ENCODE peak calls at places on chromosomes 4 and X, in seven cellular contexts. One of them, this sample, is unnamed.

GRCh38 chrX:108699368-108699767 is 37.0 kb downstream of the IRS4 start:
- DNase-seq in H9: no peak
- DNase-seq in H1: no peak
- DNase-seq in trophoblast cell: no peak
- DNase-seq in mesenchymal stem cell: peak
- DNase-seq in IMR-90: peak
- DNase-seq in neuronal stem cell: peak
- DNase-seq in this sample: peak

GRCh38 chr4:83516042-83516772 is 19.7 kb upstream of the GPAT3 start:
- DNase-seq in H9: no peak
- DNase-seq in IMR-90: peak
- DNase-seq in mesenchymal stem cell: peak
- DNase-seq in trophoblast cell: peak
- DNase-seq in neuronal stem cell: no peak
- DNase-seq in H1: no peak
- DNase-seq in this sample: no peak

GRCh38 chrX:106862972-106863688 is 40.0 kb downstream of the RIPPLY1 start:
- DNase-seq in H9: peak
- DNase-seq in mesenchymal stem cell: no peak
- DNase-seq in IMR-90: peak
- DNase-seq in trophoblast cell: peak
- DNase-seq in neuronal stem cell: peak
- DNase-seq in H1: peak
- DNase-seq in this sample: peak

GRCh38 chr4:10093801-10094552 is 22.6 kb downstream of the WDR1 start:
- DNase-seq in neuronal stem cell: no peak
- DNase-seq in H1: no peak
- DNase-seq in mesenchymal stem cell: peak
- DNase-seq in trophoblast cell: peak
- DNase-seq in IMR-90: peak
- DNase-seq in H9: no peak
- DNase-seq in this sample: no peak

GRCh38 chrX:8565729-8566128 is 101.1 kb downstream of the VCX3B start:
- DNase-seq in neuronal stem cell: no peak
- DNase-seq in IMR-90: no peak
- DNase-seq in H1: no peak
- DNase-seq in trophoblast cell: no peak
- DNase-seq in H9: no peak
- DNase-seq in mesenchymal stem cell: no peak
- DNase-seq in this sample: peak

GRCh38 chrX:47366051-47366722 is 4.2 kb upstream of the ZNF157 start:
- DNase-seq in H1: peak
- DNase-seq in IMR-90: peak
- DNase-seq in H9: peak
- DNase-seq in neuronal stem cell: peak
- DNase-seq in mesenchymal stem cell: peak
- DNase-seq in trophoblast cell: peak
- DNase-seq in this sample: peak

GRCh38 chr4:31114821-31115220 is 394.7 kb downstream of the PCDH7 start:
- DNase-seq in IMR-90: no peak
- DNase-seq in trophoblast cell: no peak
- DNase-seq in neuronal stem cell: no peak
- DNase-seq in mesenchymal stem cell: no peak
- DNase-seq in H9: no peak
- DNase-seq in H1: no peak
- DNase-seq in this sample: no peak

GRCh38 chr4:176607807-176608206 is 184.9 kb downstream of the VEGFC start:
- DNase-seq in mesenchymal stem cell: no peak
- DNase-seq in neuronal stem cell: no peak
- DNase-seq in H9: no peak
- DNase-seq in H1: no peak
- DNase-seq in IMR-90: no peak
- DNase-seq in trophoblast cell: no peak
- DNase-seq in this sample: no peak

GRCh38 chr4:142129931-142130330 is 493.5 kb downstream of the IL15 start:
- DNase-seq in neuronal stem cell: no peak
- DNase-seq in H1: no peak
- DNase-seq in H9: no peak
- DNase-seq in IMR-90: no peak
- DNase-seq in trophoblast cell: peak
- DNase-seq in mesenchymal stem cell: no peak
- DNase-seq in this sample: no peak

GRCh38 chr4:123423819-123424218 is 27.2 kb downstream of the SPRY1 start:
- DNase-seq in H9: no peak
- DNase-seq in trophoblast cell: no peak
- DNase-seq in neuronal stem cell: no peak
- DNase-seq in IMR-90: no peak
- DNase-seq in H1: no peak
- DNase-seq in mesenchymal stem cell: no peak
- DNase-seq in this sample: no peak

GRCh38 chr4:112214397-112215264 is 17.0 kb upstream of the AP1AR start:
- DNase-seq in trophoblast cell: no peak
- DNase-seq in mesenchymal stem cell: peak
- DNase-seq in IMR-90: peak
- DNase-seq in H9: no peak
- DNase-seq in neuronal stem cell: no peak
- DNase-seq in H1: no peak
- DNase-seq in this sample: no peak

GRCh38 chrX:97096385-97096784 is 212.7 kb downstream of the RPA4 start:
- DNase-seq in IMR-90: no peak
- DNase-seq in H9: no peak
- DNase-seq in neuronal stem cell: no peak
- DNase-seq in H1: no peak
- DNase-seq in trophoblast cell: no peak
- DNase-seq in mesenchymal stem cell: no peak
- DNase-seq in this sample: no peak

GRCh38 chr4:118865091-118865708 is 23.5 kb upstream of the SYNPO2 start:
- DNase-seq in neuronal stem cell: peak
- DNase-seq in H1: no peak
- DNase-seq in IMR-90: peak
- DNase-seq in trophoblast cell: peak
- DNase-seq in H9: peak
- DNase-seq in mesenchymal stem cell: peak
- DNase-seq in this sample: peak

GRCh38 chr4:181592221-181592745 is 650.9 kb upstream of the TENM3 start:
- DNase-seq in H1: no peak
- DNase-seq in IMR-90: peak
- DNase-seq in H9: no peak
- DNase-seq in trophoblast cell: no peak
- DNase-seq in neuronal stem cell: no peak
- DNase-seq in mesenchymal stem cell: no peak
- DNase-seq in this sample: no peak
- H2BK5ac ChIP-seq in H1: no peak
- H2BK5ac ChIP-seq in IMR-90: no peak
- H2BK5ac ChIP-seq in H9: no peak
- H2BK5ac ChIP-seq in trophoblast cell: no peak
- H2BK5ac ChIP-seq in neuronal stem cell: no peak
- H2BK5ac ChIP-seq in mesenchymal stem cell: no peak
- H2BK5ac ChIP-seq in this sample: no peak

GRCh38 chrX:12949205-12949926 is 25.5 kb upstream of the TMSB4X start:
- DNase-seq in neuronal stem cell: no peak
- DNase-seq in mesenchymal stem cell: peak
- DNase-seq in trophoblast cell: no peak
- DNase-seq in H1: no peak
- DNase-seq in IMR-90: peak
- DNase-seq in H9: no peak
- DNase-seq in this sample: no peak
- H2BK120ac ChIP-seq in neuronal stem cell: no peak
- H2BK120ac ChIP-seq in mesenchymal stem cell: peak
- H2BK120ac ChIP-seq in trophoblast cell: peak
- H2BK120ac ChIP-seq in H1: no peak
- H2BK120ac ChIP-seq in IMR-90: peak
- H2BK120ac ChIP-seq in H9: no peak
- H2BK120ac ChIP-seq in this sample: no peak

DNA sequence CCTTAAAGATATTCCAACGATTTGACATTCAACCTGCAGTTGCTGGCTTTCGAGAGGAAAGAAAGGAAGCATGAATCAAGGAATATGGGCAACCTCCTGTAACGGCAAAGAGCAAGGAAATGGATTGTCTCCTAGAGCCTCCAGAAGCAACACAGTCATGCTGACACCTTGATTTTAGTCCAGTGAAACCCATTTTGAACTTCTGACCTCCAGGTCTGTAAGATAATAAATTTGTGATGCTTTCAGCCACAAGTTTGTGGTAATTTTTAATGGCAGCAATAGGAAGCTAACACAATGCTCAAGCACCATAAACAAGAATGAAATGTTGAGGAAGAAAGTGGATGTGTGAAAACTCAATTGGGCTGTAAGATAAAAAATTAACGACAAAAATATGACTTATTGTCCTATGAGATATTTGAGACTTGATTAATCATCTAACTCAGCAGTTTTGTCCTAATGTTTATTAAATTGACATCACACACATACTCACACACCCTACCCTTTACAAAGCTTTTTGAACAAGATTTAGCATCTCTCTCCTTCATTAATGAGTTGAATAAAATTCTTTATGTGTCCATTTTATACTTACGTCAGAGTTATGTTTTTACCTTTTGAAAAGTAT is 857.2 kb upstream of the INTU start:
- DNase-seq in mesenchymal stem cell: no peak
- DNase-seq in H9: no peak
- DNase-seq in H1: no peak
- DNase-seq in neuronal stem cell: no peak
- DNase-seq in trophoblast cell: no peak
- DNase-seq in IMR-90: no peak
- DNase-seq in this sample: no peak
- H2BK5ac ChIP-seq in mesenchymal stem cell: no peak
- H2BK5ac ChIP-seq in H9: no peak
- H2BK5ac ChIP-seq in H1: no peak
- H2BK5ac ChIP-seq in neuronal stem cell: no peak
- H2BK5ac ChIP-seq in trophoblast cell: no peak
- H2BK5ac ChIP-seq in IMR-90: peak
- H2BK5ac ChIP-seq in this sample: no peak

GRCh38 chr4:128688846-128689467 is 120.5 kb upstream of the JADE1 start:
- DNase-seq in trophoblast cell: no peak
- DNase-seq in H9: no peak
- DNase-seq in mesenchymal stem cell: no peak
- DNase-seq in IMR-90: no peak
- DNase-seq in H1: no peak
- DNase-seq in neuronal stem cell: no peak
- DNase-seq in this sample: no peak
- H2BK120ac ChIP-seq in trophoblast cell: no peak
- H2BK120ac ChIP-seq in H9: no peak
- H2BK120ac ChIP-seq in mesenchymal stem cell: no peak
- H2BK120ac ChIP-seq in IMR-90: no peak
- H2BK120ac ChIP-seq in H1: peak
- H2BK120ac ChIP-seq in neuronal stem cell: no peak
- H2BK120ac ChIP-seq in this sample: no peak

GRCh38 chr4:184368290-184368689 is 106.1 kb downstream of the IRF2 start:
- DNase-seq in neuronal stem cell: no peak
- DNase-seq in mesenchymal stem cell: no peak
- DNase-seq in H1: no peak
- DNase-seq in H9: peak
- DNase-seq in IMR-90: no peak
- DNase-seq in trophoblast cell: no peak
- DNase-seq in this sample: no peak
- H2BK5ac ChIP-seq in neuronal stem cell: no peak
- H2BK5ac ChIP-seq in mesenchymal stem cell: no peak
- H2BK5ac ChIP-seq in H1: no peak
- H2BK5ac ChIP-seq in H9: no peak
- H2BK5ac ChIP-seq in IMR-90: no peak
- H2BK5ac ChIP-seq in trophoblast cell: no peak
- H2BK5ac ChIP-seq in this sample: no peak

GRCh38 chr4:64330143-64330542 is 79.1 kb downstream of the TECRL start:
- DNase-seq in H9: no peak
- DNase-seq in neuronal stem cell: no peak
- DNase-seq in mesenchymal stem cell: no peak
- DNase-seq in H1: no peak
- DNase-seq in trophoblast cell: no peak
- DNase-seq in IMR-90: no peak
- DNase-seq in this sample: no peak
- H2BK120ac ChIP-seq in H9: no peak
- H2BK120ac ChIP-seq in neuronal stem cell: no peak
- H2BK120ac ChIP-seq in mesenchymal stem cell: no peak
- H2BK120ac ChIP-seq in H1: no peak
- H2BK120ac ChIP-seq in trophoblast cell: no peak
- H2BK120ac ChIP-seq in IMR-90: no peak
- H2BK120ac ChIP-seq in this sample: no peak

GRCh38 chrX:150983526-150984163 is 510 bp downstream of the HMGB3 start:
- DNase-seq in trophoblast cell: no peak
- DNase-seq in H9: no peak
- DNase-seq in IMR-90: no peak
- DNase-seq in neuronal stem cell: no peak
- DNase-seq in mesenchymal stem cell: no peak
- DNase-seq in H1: no peak
- DNase-seq in this sample: no peak
- H2BK5ac ChIP-seq in trophoblast cell: peak
- H2BK5ac ChIP-seq in H9: no peak
- H2BK5ac ChIP-seq in IMR-90: no peak
- H2BK5ac ChIP-seq in neuronal stem cell: no peak
- H2BK5ac ChIP-seq in mesenchymal stem cell: peak
- H2BK5ac ChIP-seq in H1: no peak
- H2BK5ac ChIP-seq in this sample: no peak

This sample was measured in mesendoderm.